ENCODE peak calls at places on chromosome 1, in five cellular contexts. One of them, this sample, is unnamed.

GRCh38 chr1:87213126-87213496 is 115.6 kb upstream of the LMO4 start:
- DNase-seq in brain microvascular endothelial cell: no peak
- DNase-seq in kidney: no peak
- DNase-seq in foreskin fibroblast: peak
- DNase-seq in AG10803: no peak
- DNase-seq in this sample: peak

GRCh38 chr1:154999651-155000474 is 2.7 kb upstream of the ZBTB7B start:
- DNase-seq in brain microvascular endothelial cell: no peak
- DNase-seq in kidney: peak
- DNase-seq in foreskin fibroblast: peak
- DNase-seq in AG10803: no peak
- DNase-seq in this sample: no peak

GRCh38 chr1:33323663-33324477 is 3.0 kb upstream of the A3GALT2 start:
- DNase-seq in brain microvascular endothelial cell: no peak
- DNase-seq in kidney: peak
- DNase-seq in foreskin fibroblast: no peak
- DNase-seq in AG10803: no peak
- DNase-seq in this sample: no peak

GRCh38 chr1:222522105-222522915 is 25.6 kb downstream of the HHIPL2 start:
- DNase-seq in brain microvascular endothelial cell: no peak
- DNase-seq in kidney: no peak
- DNase-seq in foreskin fibroblast: no peak
- DNase-seq in AG10803: no peak
- DNase-seq in this sample: no peak

GRCh38 chr1:174996474-174996873 is 3.3 kb upstream of the CACYBP start:
- DNase-seq in brain microvascular endothelial cell: no peak
- DNase-seq in kidney: no peak
- DNase-seq in foreskin fibroblast: peak
- DNase-seq in AG10803: peak
- DNase-seq in this sample: peak

GRCh38 chr1:92623187-92623778 is 136.6 kb upstream of the GFI1 start:
- DNase-seq in brain microvascular endothelial cell: no peak
- DNase-seq in kidney: no peak
- DNase-seq in foreskin fibroblast: peak
- DNase-seq in AG10803: peak
- DNase-seq in this sample: peak

GRCh38 chr1:69258842-69259241 is 308.9 kb upstream of the LRRC7 start:
- DNase-seq in brain microvascular endothelial cell: no peak
- DNase-seq in kidney: no peak
- DNase-seq in foreskin fibroblast: no peak
- DNase-seq in AG10803: no peak
- DNase-seq in this sample: no peak

GRCh38 chr1:150165622-150166612 is 16.2 kb downstream of the PLEKHO1 start:
- DNase-seq in brain microvascular endothelial cell: peak
- DNase-seq in kidney: no peak
- DNase-seq in foreskin fibroblast: peak
- DNase-seq in AG10803: peak
- DNase-seq in this sample: peak

GRCh38 chr1:203281033-203281432 is 24.3 kb upstream of the BTG2 start:
- DNase-seq in brain microvascular endothelial cell: no peak
- DNase-seq in kidney: no peak
- DNase-seq in foreskin fibroblast: peak
- DNase-seq in AG10803: no peak
- DNase-seq in this sample: no peak

GRCh38 chr1:36794460-36794859 is 239.9 kb downstream of the GRIK3 start:
- DNase-seq in brain microvascular endothelial cell: no peak
- DNase-seq in kidney: no peak
- DNase-seq in foreskin fibroblast: no peak
- DNase-seq in AG10803: no peak
- DNase-seq in this sample: no peak

GRCh38 chr1:207711285-207711684 is 40.6 kb upstream of the CD46 start:
- DNase-seq in brain microvascular endothelial cell: peak
- DNase-seq in kidney: no peak
- DNase-seq in foreskin fibroblast: no peak
- DNase-seq in AG10803: no peak
- DNase-seq in this sample: peak

GRCh38 chr1:220092694-220093093 is 1.2 kb upstream of the IARS2 start:
- DNase-seq in brain microvascular endothelial cell: no peak
- DNase-seq in kidney: no peak
- DNase-seq in foreskin fibroblast: no peak
- DNase-seq in AG10803: no peak
- DNase-seq in this sample: no peak

GRCh38 chr1:150981805-150982712 is at the start of gene ANXA9:
- DNase-seq in brain microvascular endothelial cell: no peak
- DNase-seq in kidney: no peak
- DNase-seq in foreskin fibroblast: no peak
- DNase-seq in AG10803: no peak
- DNase-seq in this sample: peak

GRCh38 chr1:117026361-117026760 is 24.8 kb downstream of the CD101 start:
- DNase-seq in brain microvascular endothelial cell: no peak
- DNase-seq in kidney: no peak
- DNase-seq in foreskin fibroblast: peak
- DNase-seq in AG10803: peak
- DNase-seq in this sample: peak

GRCh38 chr1:111924786-111925185 is 64.7 kb downstream of the KCND3 start:
- DNase-seq in brain microvascular endothelial cell: no peak
- DNase-seq in kidney: no peak
- DNase-seq in foreskin fibroblast: no peak
- DNase-seq in AG10803: no peak
- DNase-seq in this sample: no peak

GRCh38 chr1:218476385-218476784 is 131.2 kb downstream of the TGFB2 start:
- DNase-seq in brain microvascular endothelial cell: peak
- DNase-seq in kidney: no peak
- DNase-seq in foreskin fibroblast: peak
- DNase-seq in AG10803: peak
- DNase-seq in this sample: peak

GRCh38 chr1:218108034-218108433 is 177.1 kb upstream of the RRP15 start:
- DNase-seq in brain microvascular endothelial cell: no peak
- DNase-seq in kidney: no peak
- DNase-seq in foreskin fibroblast: no peak
- DNase-seq in AG10803: no peak
- DNase-seq in this sample: no peak

GRCh38 chr1:96538001-96538649 is 183.5 kb upstream of the PTBP2 start:
- DNase-seq in brain microvascular endothelial cell: peak
- DNase-seq in kidney: no peak
- DNase-seq in foreskin fibroblast: peak
- DNase-seq in AG10803: peak
- DNase-seq in this sample: peak

GRCh38 chr1:61618193-61618592 is 106.7 kb downstream of the TM2D1 start:
- DNase-seq in brain microvascular endothelial cell: no peak
- DNase-seq in kidney: no peak
- DNase-seq in foreskin fibroblast: no peak
- DNase-seq in AG10803: no peak
- DNase-seq in this sample: no peak

GRCh38 chr1:92476071-92476607 is 10.6 kb downstream of the GFI1 start:
- DNase-seq in brain microvascular endothelial cell: no peak
- DNase-seq in kidney: no peak
- DNase-seq in foreskin fibroblast: no peak
- DNase-seq in AG10803: no peak
- DNase-seq in this sample: no peak

GRCh38 chr1:225908773-225909172 is 15.3 kb downstream of the PYCR2 start:
- DNase-seq in brain microvascular endothelial cell: no peak
- DNase-seq in kidney: peak
- DNase-seq in foreskin fibroblast: no peak
- DNase-seq in AG10803: no peak
- DNase-seq in this sample: no peak

GRCh38 chr1:79193211-79194079 is 186.9 kb upstream of the ADGRL4 start:
- DNase-seq in brain microvascular endothelial cell: peak
- DNase-seq in kidney: no peak
- DNase-seq in foreskin fibroblast: peak
- DNase-seq in AG10803: peak
- DNase-seq in this sample: peak

GRCh38 chr1:68442822-68443556 is 6.8 kb downstream of the RPE65 start:
- DNase-seq in brain microvascular endothelial cell: peak
- DNase-seq in kidney: no peak
- DNase-seq in foreskin fibroblast: peak
- DNase-seq in AG10803: peak
- DNase-seq in this sample: peak

GRCh38 chr1:215360786-215361185 is 206.3 kb upstream of the KCTD3 start:
- DNase-seq in brain microvascular endothelial cell: no peak
- DNase-seq in kidney: no peak
- DNase-seq in foreskin fibroblast: no peak
- DNase-seq in AG10803: peak
- DNase-seq in this sample: peak

GRCh38 chr1:214493126-214493796 is 58.1 kb downstream of the PTPN14 start:
- DNase-seq in brain microvascular endothelial cell: no peak
- DNase-seq in kidney: no peak
- DNase-seq in foreskin fibroblast: peak
- DNase-seq in AG10803: peak
- DNase-seq in this sample: peak

GRCh38 chr1:150961756-150962155 is 12.9 kb downstream of the CERS2 start:
- DNase-seq in brain microvascular endothelial cell: no peak
- DNase-seq in kidney: no peak
- DNase-seq in foreskin fibroblast: peak
- DNase-seq in AG10803: no peak
- DNase-seq in this sample: no peak

GRCh38 chr1:246876423-246876822 is 55.3 kb downstream of the AHCTF1 start:
- DNase-seq in brain microvascular endothelial cell: no peak
- DNase-seq in kidney: no peak
- DNase-seq in foreskin fibroblast: no peak
- DNase-seq in AG10803: no peak
- DNase-seq in this sample: no peak

GRCh38 chr1:76129731-76130130 is 55.2 kb downstream of the ST6GALNAC3 start:
- DNase-seq in brain microvascular endothelial cell: no peak
- DNase-seq in kidney: no peak
- DNase-seq in foreskin fibroblast: no peak
- DNase-seq in AG10803: no peak
- DNase-seq in this sample: no peak

DNA sequence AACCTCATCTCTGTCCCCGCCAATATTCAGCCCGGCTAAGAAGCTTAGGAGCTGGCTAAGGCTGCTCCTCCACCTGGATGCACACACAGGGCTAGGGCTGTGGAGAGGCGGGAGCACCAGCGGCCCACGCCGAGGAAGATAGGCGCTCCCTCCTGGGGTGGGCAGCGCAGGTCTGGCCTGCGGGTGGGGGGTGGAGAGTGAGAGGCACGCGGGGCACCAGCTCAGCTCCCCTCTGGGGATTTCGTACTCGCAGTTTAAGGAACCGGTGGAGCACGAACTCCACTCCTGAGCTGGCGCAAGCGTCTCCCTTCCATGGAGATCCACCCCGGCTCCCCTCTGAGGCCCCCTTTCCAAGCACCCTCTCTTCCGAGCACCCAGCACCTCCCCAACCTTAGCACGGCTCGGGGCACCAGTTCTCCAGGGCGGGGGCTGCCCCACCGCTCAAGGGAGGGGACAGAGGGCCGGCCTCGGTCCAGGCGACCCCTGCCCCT is 433 bp upstream of the KAZN start:
- DNase-seq in brain microvascular endothelial cell: no peak
- DNase-seq in kidney: peak
- DNase-seq in foreskin fibroblast: peak
- DNase-seq in AG10803: no peak
- DNase-seq in this sample: no peak
- H3K4me3 ChIP-seq in brain microvascular endothelial cell: no peak
- H3K4me3 ChIP-seq in kidney: peak
- H3K4me3 ChIP-seq in foreskin fibroblast: no peak
- H3K4me3 ChIP-seq in AG10803: no peak
- H3K4me3 ChIP-seq in this sample: no peak

GRCh38 chr1:18480315-18481189 is at the start of gene KLHDC7A:
- DNase-seq in brain microvascular endothelial cell: no peak
- DNase-seq in kidney: peak
- DNase-seq in foreskin fibroblast: no peak
- DNase-seq in AG10803: no peak
- DNase-seq in this sample: no peak
- TF ChIP-seq CTCF in brain microvascular endothelial cell: no peak
- TF ChIP-seq CTCF in kidney: no peak
- TF ChIP-seq CTCF in foreskin fibroblast: no peak
- TF ChIP-seq CTCF in AG10803: no peak
- TF ChIP-seq CTCF in this sample: no peak

GRCh38 chr1:153563339-153563952 is 2.2 kb downstream of the S100A2 start:
- DNase-seq in brain microvascular endothelial cell: no peak
- DNase-seq in kidney: peak
- DNase-seq in foreskin fibroblast: no peak
- DNase-seq in AG10803: no peak
- DNase-seq in this sample: no peak
- H3K4me3 ChIP-seq in brain microvascular endothelial cell: no peak
- H3K4me3 ChIP-seq in kidney: peak
- H3K4me3 ChIP-seq in foreskin fibroblast: no peak
- H3K4me3 ChIP-seq in AG10803: no peak
- H3K4me3 ChIP-seq in this sample: no peak

GRCh38 chr1:172208635-172209034 is 211.8 kb upstream of the C1orf105 start:
- DNase-seq in brain microvascular endothelial cell: no peak
- DNase-seq in kidney: no peak
- DNase-seq in foreskin fibroblast: no peak
- DNase-seq in AG10803: no peak
- DNase-seq in this sample: no peak
- TF ChIP-seq CTCF in brain microvascular endothelial cell: no peak
- TF ChIP-seq CTCF in kidney: no peak
- TF ChIP-seq CTCF in foreskin fibroblast: no peak
- TF ChIP-seq CTCF in AG10803: no peak
- TF ChIP-seq CTCF in this sample: no peak

GRCh38 chr1:23650344-23650990 is 41.1 kb upstream of the RPL11 start:
- DNase-seq in brain microvascular endothelial cell: no peak
- DNase-seq in kidney: no peak
- DNase-seq in foreskin fibroblast: no peak
- DNase-seq in AG10803: no peak
- DNase-seq in this sample: no peak

GRCh38 chr1:23646571-23646970 is 45.0 kb upstream of the RPL11 start:
- DNase-seq in brain microvascular endothelial cell: no peak
- DNase-seq in kidney: no peak
- DNase-seq in foreskin fibroblast: no peak
- DNase-seq in AG10803: no peak
- DNase-seq in this sample: no peak

GRCh38 chr1:23651069-23651808 is 40.4 kb upstream of the RPL11 start:
- DNase-seq in brain microvascular endothelial cell: peak
- DNase-seq in kidney: no peak
- DNase-seq in foreskin fibroblast: peak
- DNase-seq in AG10803: peak
- DNase-seq in this sample: peak

GRCh38 chr1:23646086-23646485 is 45.5 kb upstream of the RPL11 start:
- DNase-seq in brain microvascular endothelial cell: no peak
- DNase-seq in kidney: no peak
- DNase-seq in foreskin fibroblast: no peak
- DNase-seq in AG10803: no peak
- DNase-seq in this sample: peak

GRCh38 chr1:23648576-23648975 is 43.0 kb upstream of the RPL11 start:
- DNase-seq in brain microvascular endothelial cell: no peak
- DNase-seq in kidney: no peak
- DNase-seq in foreskin fibroblast: no peak
- DNase-seq in AG10803: no peak
- DNase-seq in this sample: no peak
- H3K4me3 ChIP-seq in brain microvascular endothelial cell: no peak
- H3K4me3 ChIP-seq in kidney: no peak
- H3K4me3 ChIP-seq in foreskin fibroblast: no peak
- H3K4me3 ChIP-seq in AG10803: no peak
- H3K4me3 ChIP-seq in this sample: no peak

GRCh38 chr1:15288173-15288926 is 41.3 kb downstream of the FHAD1 start:
- DNase-seq in brain microvascular endothelial cell: no peak
- DNase-seq in kidney: peak
- DNase-seq in foreskin fibroblast: no peak
- DNase-seq in AG10803: peak
- DNase-seq in this sample: no peak
- TF ChIP-seq CTCF in brain microvascular endothelial cell: peak
- TF ChIP-seq CTCF in kidney: no peak
- TF ChIP-seq CTCF in foreskin fibroblast: no peak
- TF ChIP-seq CTCF in AG10803: peak
- TF ChIP-seq CTCF in this sample: peak

DNA sequence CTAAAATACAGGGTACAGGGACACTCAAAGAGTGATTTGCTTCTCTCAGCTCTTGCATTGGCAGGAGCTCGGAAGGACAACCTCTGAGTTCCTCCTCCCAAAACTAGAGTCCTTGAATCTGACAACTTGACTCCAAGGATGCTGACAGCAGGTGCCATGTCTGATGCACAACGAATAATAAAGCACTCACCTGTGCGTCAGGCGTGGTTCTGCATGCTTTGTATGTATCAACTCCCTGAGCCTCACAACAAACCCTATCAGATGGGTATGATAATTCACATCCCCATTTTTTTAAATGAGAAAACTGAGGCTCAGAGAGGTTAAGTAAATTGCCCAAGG is 1.4 kb downstream of the LAPTM5 start:
- DNase-seq in brain microvascular endothelial cell: no peak
- DNase-seq in kidney: no peak
- DNase-seq in foreskin fibroblast: no peak
- DNase-seq in AG10803: no peak
- DNase-seq in this sample: no peak
- H3K4me3 ChIP-seq in brain microvascular endothelial cell: no peak
- H3K4me3 ChIP-seq in kidney: peak
- H3K4me3 ChIP-seq in foreskin fibroblast: no peak
- H3K4me3 ChIP-seq in AG10803: no peak
- H3K4me3 ChIP-seq in this sample: no peak

This sample was measured in fibroblast of mammary gland.